ENCODE peak calls at places on chromosomes 2 and 18, in seven cellular contexts. T is aorta, G is colonic mucosa, Q is WERI-Rb-1, E is transverse colon, U is right cardiac atrium, N is body of pancreas. X is an unnamed sample.
A peak's percentile ranks its signal among the peaks of the same experiment; 100 is the strongest.

GRCh38 chr2:20585351-20585709 is 65.6 kb downstream of the HS1BP3 start:
- DNase-seq in T (no peak), N (no peak), E (no peak), U (no peak), G (no peak), Q (no peak), X (no peak)

GRCh38 chr18:55038162-55038561 is 78.9 kb upstream of the CCDC68 start:
- DNase-seq in G (no peak), N (no peak), U (no peak), Q (no peak), E (no peak), T (no peak), X (no peak)

GRCh38 chr18:45254683-45255082 is 360.6 kb upstream of the SLC14A2 start:
- DNase-seq in U (peak; percentile 93), Q (no peak), N (peak; percentile 10), T (peak; percentile 78), G (no peak), E (no peak), X (no peak)

GRCh38 chr2:147076634-147077033 is 768.2 kb upstream of the ACVR2A start:
- DNase-seq in U (no peak), E (no peak), N (no peak), G (no peak), T (no peak), Q (no peak), X (no peak)

GRCh38 chr18:51098082-51098481 is 68.1 kb downstream of the SMAD4 start:
- DNase-seq in T (peak; percentile 43), Q (no peak), U (no peak), E (no peak), G (no peak), N (no peak), X (no peak)

GRCh38 chr2:104434363-104434792 is 419.5 kb upstream of the POU3F3 start:
- DNase-seq in G (peak; percentile 21), N (peak; percentile 60), U (no peak), E (peak; percentile 20), T (no peak), Q (no peak), X (peak; percentile 38)

GRCh38 chr2:66109419-66109818 is 325.5 kb upstream of the MEIS1 start:
- DNase-seq in E (peak; percentile 16), Q (no peak), G (peak; percentile 23), U (no peak), N (no peak), T (no peak), X (no peak)

GRCh38 chr2:217220228-217221013 is 360.6 kb upstream of the TNP1 start:
- DNase-seq in Q (no peak), U (peak; percentile 22), E (no peak), N (no peak), G (no peak), T (no peak), X (no peak)

GRCh38 chr18:31269508-31270074 is 48.4 kb upstream of the DSG1 start:
- DNase-seq in U (no peak), G (no peak), E (no peak), T (no peak), Q (no peak), N (no peak), X (no peak)

GRCh38 chr2:21317131-21317530 is 193.4 kb downstream of the TDRD15 start:
- DNase-seq in N (peak; percentile 70), E (peak; percentile 57), U (peak; percentile 66), T (no peak), Q (peak; percentile 54), G (peak; percentile 54), X (peak; percentile 65)

GRCh38 chr2:179636100-179636980 is 225.1 kb downstream of the ZNF385B start:
- DNase-seq in T (no peak), U (no peak), Q (no peak), E (no peak), N (no peak), G (no peak), X (no peak)

GRCh38 chr18:30999887-31000628 is 42.5 kb downstream of the DSC3 start:
- DNase-seq in N (no peak), E (no peak), U (no peak), G (no peak), Q (no peak), T (no peak), X (no peak)

GRCh38 chr2:34547900-34548299 is 948.8 kb upstream of the FAM98A start:
- DNase-seq in Q (no peak), G (no peak), T (no peak), N (no peak), E (no peak), U (no peak), X (no peak)

GRCh38 chr18:56402872-56403516 is 235.4 kb downstream of the TXNL1 start:
- DNase-seq in N (no peak), E (no peak), G (no peak), U (peak; percentile 35), T (peak; percentile 74), Q (no peak), X (no peak)

GRCh38 chr2:3656762-3657691 is 973 bp upstream of the ALLC start:
- DNase-seq in E (no peak), U (no peak), G (no peak), Q (peak; percentile 99), T (no peak), N (no peak), X (peak; percentile 76)

GRCh38 chr18:58541789-58542425 is 87.0 kb downstream of the ALPK2 start:
- DNase-seq in U (no peak), N (no peak), E (no peak), T (no peak), G (no peak), Q (peak; percentile 56), X (no peak)

GRCh38 chr2:31327505-31327904 is 87.0 kb downstream of the XDH start:
- DNase-seq in T (no peak), Q (no peak), N (no peak), E (no peak), G (no peak), U (no peak), X (no peak)

GRCh38 chr2:9403924-9404323 is 19.4 kb downstream of the ITGB1BP1 start:
- DNase-seq in U (no peak), E (no peak), G (no peak), T (no peak), N (no peak), Q (no peak), X (no peak)

GRCh38 chr2:238911376-238912227 is 63.7 kb downstream of the TWIST2 start:
- DNase-seq in G (no peak), N (no peak), Q (no peak), E (no peak), T (no peak), U (no peak), X (peak; percentile 19)

GRCh38 chr2:166375736-166376487 is at the start of gene SCN9A:
- DNase-seq in N (peak; percentile 93), G (peak; percentile 87), U (peak; percentile 86), Q (peak; percentile 91), E (peak; percentile 89), T (peak; percentile 91), X (peak; percentile 89)

GRCh38 chr18:48801728-48802542 is 148.8 kb downstream of the SMAD7 start:
- DNase-seq in G (peak; percentile 78), E (peak; percentile 67), Q (peak; percentile 6), N (peak; percentile 58), T (peak; percentile 58), U (peak; percentile 28), X (no peak)

GRCh38 chr2:221741496-221742211 is 169.6 kb upstream of the EPHA4 start:
- DNase-seq in U (no peak), Q (no peak), T (no peak), E (no peak), N (no peak), G (no peak), X (no peak)

GRCh38 chr2:211923019-211923418 is 615.6 kb downstream of the ERBB4 start:
- DNase-seq in U (no peak), G (no peak), Q (no peak), N (no peak), T (no peak), E (no peak), X (no peak)

GRCh38 chr18:46427216-46427995 is 229.6 kb downstream of the LOXHD1 start:
- DNase-seq in U (no peak), G (no peak), N (no peak), Q (no peak), E (no peak), T (no peak), X (peak; percentile 19)

GRCh38 chr18:54647176-54647575 is 56.1 kb downstream of the DYNAP start:
- DNase-seq in G (peak; percentile 36), N (peak; percentile 30), Q (peak; percentile 29), E (peak; percentile 22), U (no peak), T (no peak), X (peak; percentile 42)

GRCh38 chr2:105118960-105119359 is 81.1 kb downstream of the MRPS9 start:
- DNase-seq in Q (no peak), T (no peak), U (no peak), N (no peak), E (no peak), G (no peak), X (peak; percentile 78)

GRCh38 chr2:69348781-69349180 is 38.2 kb downstream of the GFPT1 start:
- DNase-seq in N (no peak), T (no peak), Q (peak; percentile 42), G (no peak), U (no peak), E (no peak), X (no peak)
- H3K4me3 ChIP-seq in N (no peak overlapping the region), T (no peak overlapping the region), Q (no peak overlapping the region), G (no peak overlapping the region), U (no peak overlapping the region), E (no peak overlapping the region), X (no peak overlapping the region)

GRCh38 chr2:176178271-176178806 is 10.1 kb upstream of the HOXD1 start:
- DNase-seq in G (peak; percentile 86), Q (peak; percentile 78), T (no peak), E (peak; percentile 64), N (no peak), U (no peak), X (peak; percentile 81)
- H3K27me3 ChIP-seq in G (peaks cover 15% of the 10 kb centered on the region), Q (peaks cover 79% of the 10 kb centered on the region), T (no peaks in the 10 kb centered on the region), E (peaks cover 60% of the 10 kb centered on the region), N (no peaks in the 10 kb centered on the region), U (peaks cover 6% of the 10 kb centered on the region), X (peaks cover 99% of the 10 kb centered on the region)

GRCh38 chr2:225400546-225400945 is 1.0 kb downstream of the NYAP2 start:
- DNase-seq in G (no peak), N (no peak), Q (no peak), U (no peak), T (no peak), E (no peak), X (no peak)

GRCh38 chr2:225400060-225400511 is 576 bp downstream of the NYAP2 start:
- DNase-seq in Q (peak; percentile 65), U (no peak), E (no peak), T (no peak), N (peak; percentile 32), G (no peak), X (peak; percentile 2)

GRCh38 chr2:225401001-225401400 is 1.5 kb downstream of the NYAP2 start:
- DNase-seq in Q (no peak), U (no peak), E (no peak), G (no peak), N (no peak), T (no peak), X (no peak)

GRCh38 chr2:225398372-225398771 is 1.1 kb upstream of the NYAP2 start:
- DNase-seq in G (no peak), Q (no peak), N (no peak), E (no peak), T (no peak), U (no peak), X (no peak)

GRCh38 chr2:225399509-225399908 is at the start of gene NYAP2:
- DNase-seq in Q (peak; percentile 47), T (no peak), N (peak; percentile 6), U (no peak), E (no peak), G (no peak), X (no peak)
- H3K4me3 ChIP-seq in Q (peak within 1 kb of the TSS; percentile 60), T (no peak within 1 kb of the TSS), N (no peak within 1 kb of the TSS), U (no peak within 1 kb of the TSS), E (no peak within 1 kb of the TSS), G (no peak within 1 kb of the TSS), X (no peak within 1 kb of the TSS)

GRCh38 chr2:120013569-120014223 is 819 bp downstream of the EPB41L5 start:
- DNase-seq in G (peak; percentile 70), E (peak; percentile 44), N (peak; percentile 78), T (no peak), U (peak; percentile 71), Q (no peak), X (no peak)
- H3K27me3 ChIP-seq in G (no peaks in the 10 kb centered on the region), E (no peaks in the 10 kb centered on the region), N (no peaks in the 10 kb centered on the region), T (no peaks in the 10 kb centered on the region), U (no peaks in the 10 kb centered on the region), Q (no peaks in the 10 kb centered on the region), X (peaks cover 2% of the 10 kb centered on the region)

X was measured in H7.